ENCODE peak calls at places on chromosomes 12 and 14, in five cellular contexts. V, D, T, H and X are unnamed samples.

GRCh38 chr14:77044776-77045569 is 16.5 kb upstream of the IRF2BPL start:
- DNase-seq in D (peak; percentile 82), T (peak; percentile 62), V (no peak), H (no peak), X (no peak)

GRCh38 chr12:66755727-66756395 is 77.0 kb upstream of the GRIP1 start:
- DNase-seq in D (no peak), V (no peak), T (no peak), H (no peak), X (no peak)

GRCh38 chr14:76153919-76154318 is 2.2 kb downstream of the GPATCH2L start:
- DNase-seq in H (no peak), V (no peak), T (no peak), D (no peak), X (no peak)

GRCh38 chr12:49580572-49581535 is 12.9 kb upstream of the MCRS1 start:
- DNase-seq in V (peak; percentile 86), T (peak; percentile 63), H (peak; percentile 45), D (peak; percentile 71), X (peak; percentile 27)

GRCh38 chr14:90969493-90970166 is 90.8 kb downstream of the RPS6KA5 start:
- DNase-seq in V (no peak), T (no peak), D (no peak), H (no peak), X (no peak)

GRCh38 chr12:81591256-81591655 is 167.9 kb downstream of the PPFIA2 start:
- DNase-seq in T (no peak), D (no peak), V (no peak), H (no peak), X (no peak)

GRCh38 chr14:68935761-68936209 is 43.3 kb downstream of the ACTN1 start:
- DNase-seq in T (no peak), D (peak; percentile 60), H (peak; percentile 42), V (no peak), X (no peak)

GRCh38 chr12:48978291-48978740 is at the start of gene WNT1:
- DNase-seq in T (no peak), H (no peak), D (no peak), V (no peak), X (no peak)

GRCh38 chr12:82383930-82384513 is 25.7 kb downstream of the METTL25 start:
- DNase-seq in V (no peak), T (no peak), H (no peak), D (no peak), X (peak; percentile 10)

GRCh38 chr12:108346022-108346633 is 7.0 kb upstream of the CMKLR1 start:
- DNase-seq in V (no peak), T (no peak), D (no peak), H (no peak), X (no peak)

GRCh38 chr12:123089631-123090353 is 61.1 kb downstream of the PITPNM2 start:
- DNase-seq in H (no peak), T (no peak), V (peak; percentile 88), D (no peak), X (peak; percentile 40)

GRCh38 chr12:3107071-3107583 is 29.9 kb downstream of the TSPAN9 start:
- DNase-seq in V (no peak), H (no peak), D (peak; percentile 52), T (no peak), X (no peak)

GRCh38 chr12:113880993-113881392 is 85.1 kb downstream of the RBM19 start:
- DNase-seq in H (no peak), V (no peak), D (no peak), T (no peak), X (no peak)

GRCh38 chr12:58695263-58695662 is 225.0 kb downstream of the LRIG3 start:
- DNase-seq in V (no peak), H (no peak), T (no peak), D (no peak), X (no peak)

GRCh38 chr14:51703787-51704186 is 52.1 kb downstream of the FRMD6 start:
- DNase-seq in D (no peak), H (no peak), T (no peak), V (no peak), X (no peak)

GRCh38 chr14:34465069-34465859 is 3.2 kb upstream of the SPTSSA start:
- DNase-seq in V (no peak), H (no peak), D (no peak), T (no peak), X (no peak)

GRCh38 chr14:24388474-24389179 is 10.2 kb upstream of the NYNRIN start:
- DNase-seq in V (no peak), D (no peak), T (no peak), H (no peak), X (peak; percentile 51)

GRCh38 chr14:96117997-96118790 is 79.0 kb downstream of the C14orf132 start:
- DNase-seq in D (no peak), H (no peak), V (no peak), T (no peak), X (no peak)

GRCh38 chr12:131205534-131205933 is 251.8 kb downstream of the ADGRD1 start:
- DNase-seq in D (no peak), H (no peak), T (no peak), V (no peak), X (no peak)

GRCh38 chr12:57182918-57183575 is 33.5 kb upstream of the NXPH4 start:
- DNase-seq in D (peak; percentile 83), H (peak; percentile 75), T (peak; percentile 72), V (peak; percentile 94), X (peak; percentile 6)

GRCh38 chr14:89303452-89304435 is 113.3 kb downstream of the FOXN3 start:
- DNase-seq in V (no peak), H (peak; percentile 29), D (peak; percentile 73), T (peak; percentile 53), X (peak; percentile 59)

GRCh38 chr12:33440477-33440876 is 858 bp upstream of the SYT10 start:
- DNase-seq in V (no peak), H (no peak), T (no peak), D (no peak), X (no peak)

GRCh38 chr12:23008613-23009012 is 383.6 kb downstream of the ETNK1 start:
- DNase-seq in D (no peak), T (no peak), H (no peak), V (no peak), X (peak; percentile 62)

GRCh38 chr12:90712671-90713070 is 242.3 kb downstream of the CCER1 start:
- DNase-seq in T (no peak), D (no peak), V (no peak), H (no peak), X (peak; percentile 17)

GRCh38 chr12:124979568-124979967 is 9.4 kb downstream of the DHX37 start:
- DNase-seq in H (no peak), T (no peak), V (no peak), D (no peak), X (no peak)

GRCh38 chr12:38775457-38775856 is 129.9 kb downstream of the CPNE8 start:
- DNase-seq in T (no peak), V (no peak), D (no peak), H (no peak), X (no peak)

GRCh38 chr12:22684526-22685118 is 59.7 kb downstream of the ETNK1 start:
- DNase-seq in V (no peak), T (no peak), D (no peak), H (no peak), X (no peak)

GRCh38 chr12:118946256-118946655 is 35.1 kb upstream of the SRRM4 start:
- DNase-seq in V (no peak), H (no peak), T (no peak), D (no peak), X (no peak)

GRCh38 chr14:29900609-29901350 is 26.9 kb downstream of the PRKD1 start:
- DNase-seq in V (no peak), H (no peak), T (no peak), D (no peak), X (no peak)

GRCh38 chr12:56801661-56802622 is 38.8 kb downstream of the HSD17B6 start:
- DNase-seq in V (no peak), H (no peak), D (no peak), T (no peak), X (no peak)

GRCh38 chr12:52603314-52603713 is 2.1 kb upstream of the KRT72 start:
- DNase-seq in T (no peak), V (no peak), H (no peak), D (no peak), X (no peak)

GRCh38 chr12:42696424-42697149 is 107.0 kb upstream of the PRICKLE1 start:
- DNase-seq in V (no peak), D (peak; percentile 84), T (peak; percentile 76), H (peak; percentile 56), X (no peak)

GRCh38 chr14:88901199-88901588 is 76.7 kb downstream of the TTC8 start:
- DNase-seq in H (no peak), D (no peak), V (no peak), T (no peak), X (no peak)

GRCh38 chr14:68790656-68791077 is 2.2 kb downstream of the ZFP36L1 start:
- DNase-seq in H (no peak), D (no peak), V (no peak), T (no peak), X (no peak)

GRCh38 chr12:124684971-124685688 is 117.7 kb upstream of the NCOR2 start:
- DNase-seq in H (no peak), D (peak; percentile 69), T (no peak), V (peak; percentile 43), X (no peak)

GRCh38 chr12:50059440-50060119 is 2.2 kb downstream of the ASIC1 start:
- DNase-seq in D (no peak), H (no peak), V (no peak), T (no peak), X (no peak)

GRCh38 chr12:103524238-103524875 is 28.6 kb upstream of the C12orf42 start:
- DNase-seq in V (no peak), D (no peak), H (no peak), T (no peak), X (no peak)

GRCh38 chr12:19712041-19712440 is 272.7 kb downstream of the AEBP2 start:
- DNase-seq in V (peak; percentile 22), H (no peak), D (no peak), T (no peak), X (no peak)

DNA sequence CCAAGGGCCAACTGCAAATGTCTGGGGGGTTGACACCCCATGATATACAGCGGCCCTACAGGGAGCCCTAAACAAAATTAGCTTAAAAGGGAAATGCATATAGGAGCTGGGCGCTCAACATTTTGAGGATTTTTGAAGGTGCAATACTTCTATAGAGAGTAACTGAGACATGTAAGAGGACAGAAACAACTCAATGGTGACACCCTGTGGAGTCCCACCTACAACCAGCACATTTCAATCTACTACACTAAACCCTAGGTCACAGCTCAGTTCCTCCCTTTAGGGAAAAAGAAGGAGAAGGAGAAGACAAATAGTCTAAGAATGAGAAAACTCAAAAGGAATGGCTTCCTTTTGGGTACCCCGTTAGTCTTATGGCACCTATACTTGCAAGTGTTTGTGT is 1010.5 kb upstream of the NOVA1 start:
- DNase-seq in H (no peak), V (no peak), D (no peak), T (no peak), X (no peak)
- TF ChIP-seq CTCF in H (no peak), V (no peak), D (no peak), T (no peak), X (no peak)

GRCh38 chr12:84689638-84690037 is 223.0 kb downstream of the SLC6A15 start:
- DNase-seq in H (no peak), D (no peak), T (no peak), V (no peak), X (no peak)
- TF ChIP-seq CTCF in H (no peak), D (no peak), T (no peak), V (no peak), X (no peak)

GRCh38 chr12:71754461-71755145 is at the start of gene RAB21:
- DNase-seq in T (peak; percentile 96), V (peak; percentile 92), D (peak; percentile 98), H (peak; percentile 99), X (peak; percentile 91)
- TF ChIP-seq CTCF in T (peak; percentile 49), V (no peak), D (peak; percentile 28), H (no peak), X (peak; percentile 17)

GRCh38 chr14:82855912-82856381 is 1322.3 kb upstream of the SEL1L start:
- DNase-seq in V (no peak), D (no peak), H (no peak), T (no peak), X (peak; percentile 87)
- TF ChIP-seq CTCF in V (no peak), D (no peak), H (peak; percentile 48), T (peak; percentile 51), X (peak; percentile 59)

GRCh38 chr12:132373967-132374820 is 44.8 kb upstream of the GALNT9 start:
- DNase-seq in V (no peak), D (no peak), H (no peak), T (peak; percentile 9), X (no peak)
- TF ChIP-seq CTCF in V (no peak), D (no peak), H (no peak), T (no peak), X (peak; percentile 22)